ENCODE peak calls at places on chromosome 2, in nine cellular contexts. N is endothelial cell, P is HL-60, Z is upper lobe of right lung, V is KBM-7, L is pancreas, Y is left ventricle myocardium inferior, F is MM.1S, H is T-cell. J is an unnamed sample.

GRCh38 chr2:117714110-117714509 is 100.4 kb upstream of the DDX18 start:
- DNase-seq in Y (no peak), P (no peak), H (no peak), V (no peak), F (no peak), L (no peak), N (no peak), Z (no peak), J (no peak)

GRCh38 chr2:105836840-105837692 is 92.4 kb downstream of the NCK2 start:
- DNase-seq in F (no peak), Y (no peak), Z (no peak), V (no peak), P (no peak), N (no peak), H (no peak), L (no peak), J (no peak)

GRCh38 chr2:230798769-230799399 is 65.9 kb upstream of the ITM2C start:
- DNase-seq in H (peak; percentile 61), L (no peak), V (peak; percentile 69), Y (no peak), N (peak; percentile 29), P (peak; percentile 68), Z (no peak), F (peak; percentile 56), J (no peak)

GRCh38 chr2:232761301-232761907 is 15.0 kb downstream of the KCNJ13 start:
- DNase-seq in V (peak; percentile 27), N (peak; percentile 33), L (no peak), Z (no peak), Y (no peak), F (peak; percentile 40), H (peak; percentile 29), P (peak; percentile 21), J (no peak)

GRCh38 chr2:203533696-203534471 is 1.2 kb downstream of the RAPH1 start:
- DNase-seq in V (no peak), N (no peak), P (no peak), Y (no peak), H (peak; percentile 15), Z (no peak), F (peak; percentile 53), L (no peak), J (no peak)

GRCh38 chr2:7102831-7103230 is 185.6 kb downstream of the RNF144A start:
- DNase-seq in Y (no peak), P (no peak), N (no peak), F (no peak), L (no peak), V (no peak), H (no peak), Z (no peak), J (no peak)

GRCh38 chr2:126729896-126730295 is 73.9 kb downstream of the GYPC start:
- DNase-seq in L (no peak), P (no peak), H (no peak), V (no peak), N (no peak), F (no peak), Y (no peak), Z (no peak), J (no peak)

GRCh38 chr2:61233581-61233980 is 71.6 kb downstream of the C2orf74 start:
- DNase-seq in N (no peak), L (no peak), Y (no peak), Z (no peak), F (no peak), P (no peak), H (no peak), V (no peak), J (no peak)

GRCh38 chr2:72165792-72166191 is 18.1 kb upstream of the CYP26B1 start:
- DNase-seq in V (no peak), H (no peak), P (no peak), F (no peak), Z (no peak), N (no peak), Y (no peak), L (no peak), J (no peak)

GRCh38 chr2:100962366-100963025 is 39.6 kb upstream of the RPL31 start:
- DNase-seq in N (no peak), P (no peak), V (no peak), H (no peak), F (no peak), L (no peak), Z (peak; percentile 21), Y (no peak), J (no peak)

GRCh38 chr2:203804766-203805484 is 62.6 kb upstream of the CTLA4 start:
- DNase-seq in V (no peak), H (no peak), Z (no peak), P (no peak), F (no peak), L (no peak), Y (no peak), N (no peak), J (no peak)

GRCh38 chr2:197179744-197180498 is 130.7 kb downstream of the ANKRD44 start:
- DNase-seq in H (no peak), Z (no peak), N (no peak), F (no peak), L (no peak), P (no peak), V (no peak), Y (peak; percentile 40), J (no peak)

GRCh38 chr2:127146071-127146725 is 39.2 kb upstream of the BIN1 start:
- DNase-seq in H (no peak), F (no peak), V (no peak), P (no peak), Z (no peak), Y (no peak), N (no peak), L (no peak), J (no peak)

GRCh38 chr2:141517852-141518421 is 612.9 kb downstream of the LRP1B start:
- DNase-seq in V (no peak), N (no peak), H (no peak), Z (no peak), F (no peak), L (no peak), P (no peak), Y (no peak), J (no peak)

GRCh38 chr2:191318729-191319078 is 73.5 kb downstream of the MYO1B start:
- DNase-seq in H (no peak), L (peak; percentile 5), Y (no peak), V (peak; percentile 33), Z (no peak), P (no peak), N (no peak), F (no peak), J (no peak)

GRCh38 chr2:136121511-136121910 is 3.6 kb upstream of the CXCR4 start:
- DNase-seq in N (no peak), P (no peak), Y (no peak), H (no peak), V (no peak), F (no peak), L (no peak), Z (no peak), J (peak; percentile 25)

GRCh38 chr2:172962064-172962463 is 113.6 kb upstream of the MAP3K20 start:
- DNase-seq in Y (no peak), H (no peak), V (no peak), P (no peak), Z (no peak), N (no peak), F (no peak), L (no peak), J (no peak)

GRCh38 chr2:220785181-220785580 is 786.9 kb downstream of the EPHA4 start:
- DNase-seq in N (no peak), L (no peak), Y (no peak), V (no peak), P (no peak), Z (no peak), F (no peak), H (no peak), J (no peak)

GRCh38 chr2:96143848-96144480 is 1.3 kb downstream of the DUSP2 start:
- DNase-seq in N (peak; percentile 32), Y (no peak), F (no peak), L (no peak), Z (peak; percentile 61), P (peak; percentile 49), H (peak; percentile 56), V (no peak), J (no peak)

GRCh38 chr2:66771359-66771978 is 336.5 kb downstream of the MEIS1 start:
- DNase-seq in L (no peak), P (no peak), Y (no peak), H (no peak), Z (no peak), N (no peak), V (no peak), F (no peak), J (no peak)

GRCh38 chr2:20135631-20136050 is 84.2 kb upstream of the LAPTM4A start:
- DNase-seq in Z (peak; percentile 89), H (peak; percentile 15), N (peak; percentile 69), L (peak; percentile 51), V (peak; percentile 76), P (peak; percentile 73), F (peak; percentile 89), Y (peak; percentile 44), J (peak; percentile 47)

J was measured in nucleus accumbens.